ENCODE peak calls at places on chromosomes 12 and 14, in four cellular contexts. J is GM12878, Y is HepG2, I is K562. X is an unnamed sample.

GRCh38 chr12:40063424-40063823 is 42.5 kb downstream of the SLC2A13 start:
- DNase-seq in I (no peak), J (no peak), Y (no peak), X (no peak)

GRCh38 chr12:108653082-108653516 is 19.4 kb upstream of the SELPLG start:
- DNase-seq in J (no peak), I (no peak), Y (no peak), X (no peak)

GRCh38 chr14:86022031-86022629 is 492.2 kb downstream of the FLRT2 start:
- DNase-seq in I (no peak), Y (no peak), J (no peak), X (no peak)

GRCh38 chr12:119302334-119303132 is 32.0 kb upstream of the CCDC60 start:
- DNase-seq in I (no peak), Y (no peak), J (no peak), X (no peak)

GRCh38 chr12:67452119-67452805 is 183.1 kb downstream of the CAND1 start:
- DNase-seq in I (no peak), Y (no peak), J (peak), X (no peak)

GRCh38 chr14:49769581-49770211 is 1.7 kb downstream of the KLHDC2 start:
- DNase-seq in I (peak), Y (no peak), J (no peak), X (no peak)

GRCh38 chr12:77113971-77114370 is 48.6 kb upstream of the E2F7 start:
- DNase-seq in Y (no peak), J (no peak), I (peak), X (no peak)

GRCh38 chr12:24364921-24365320 is 415.5 kb upstream of the SOX5 start:
- DNase-seq in Y (no peak), I (no peak), J (no peak), X (no peak)

GRCh38 chr12:125983094-125983783 is 918.0 kb downstream of the AACS start:
- DNase-seq in Y (peak), J (no peak), I (peak), X (peak)

GRCh38 chr12:2160043-2160442 is 107.3 kb downstream of the CACNA1C start:
- DNase-seq in I (no peak), J (no peak), Y (no peak), X (no peak)

GRCh38 chr12:129404556-129404955 is 499.3 kb downstream of the TMEM132D start:
- DNase-seq in I (no peak), J (no peak), Y (no peak), X (no peak)

GRCh38 chr12:14698555-14698954 is 2.2 kb upstream of the GUCY2C start:
- DNase-seq in I (no peak), J (no peak), Y (no peak), X (no peak)

GRCh38 chr14:23984891-23985607 is 3.7 kb upstream of the DHRS4L2 start:
- DNase-seq in J (no peak), I (no peak), Y (peak), X (no peak)

GRCh38 chr14:101873401-101873800 is 91.0 kb upstream of the DYNC1H1 start:
- DNase-seq in Y (no peak), I (no peak), J (no peak), X (no peak)

GRCh38 chr12:4051616-4052015 is 178.4 kb upstream of the PARP11 start:
- DNase-seq in J (no peak), Y (no peak), I (no peak), X (no peak)

GRCh38 chr14:34539407-34540180 is at the start of gene EAPP:
- DNase-seq in Y (peak), J (peak), I (peak), X (peak)

GRCh38 chr12:77299001-77299400 is 233.6 kb upstream of the E2F7 start:
- DNase-seq in J (no peak), I (no peak), Y (no peak), X (no peak)

GRCh38 chr12:29901585-29901984 is 117.8 kb upstream of the TMTC1 start:
- DNase-seq in I (no peak), Y (peak), J (no peak), X (no peak)

GRCh38 chr14:102777711-102778615 is 714 bp downstream of the TRAF3 start:
- DNase-seq in Y (no peak), J (no peak), I (peak), X (no peak)

GRCh38 chr12:75315518-75315917 is 14.6 kb downstream of the CAPS2 start:
- DNase-seq in I (no peak), Y (no peak), J (no peak), X (no peak)

GRCh38 chr12:60935981-60936761 is 1324.0 kb upstream of the USP15 start:
- DNase-seq in I (no peak), Y (peak), J (no peak), X (no peak)

GRCh38 chr12:130747867-130748740 is 32.0 kb upstream of the RIMBP2 start:
- DNase-seq in Y (peak), J (no peak), I (peak), X (peak)

GRCh38 chr12:131831021-131831571 is 2.9 kb downstream of the MMP17 start:
- DNase-seq in Y (no peak), J (no peak), I (no peak), X (no peak)

GRCh38 chr12:120090626-120091295 is 25.8 kb downstream of the RAB35 start:
- DNase-seq in Y (no peak), J (no peak), I (no peak), X (no peak)

GRCh38 chr14:53304726-53305381 is 151.7 kb upstream of the DDHD1 start:
- DNase-seq in I (no peak), Y (no peak), J (no peak), X (no peak)

GRCh38 chr14:24132061-24132685 is 1.7 kb downstream of the FITM1 start:
- DNase-seq in I (no peak), Y (no peak), J (no peak), X (no peak)

GRCh38 chr12:110424237-110424636 is 20.7 kb upstream of the ANAPC7 start:
- DNase-seq in Y (no peak), I (no peak), J (no peak), X (no peak)

GRCh38 chr14:102922490-102923200 is at the start of gene AMN:
- DNase-seq in Y (peak), J (no peak), I (peak), X (no peak)

GRCh38 chr12:58140395-58140794 is 199.0 kb downstream of the ATP23 start:
- DNase-seq in I (no peak), J (no peak), Y (no peak), X (no peak)

GRCh38 chr12:107459649-107460048 is 225.9 kb upstream of the PWP1 start:
- DNase-seq in Y (no peak), J (no peak), I (no peak), X (no peak)

GRCh38 chr12:121789233-121789781 is 4.2 kb downstream of the RHOF start:
- DNase-seq in Y (no peak), I (no peak), J (no peak), X (no peak)

GRCh38 chr12:121784460-121784859 is 9.0 kb downstream of the RHOF start:
- DNase-seq in I (no peak), J (no peak), Y (no peak), X (no peak)

GRCh38 chr12:121786441-121786825 is 7.1 kb downstream of the RHOF start:
- DNase-seq in I (no peak), J (no peak), Y (peak), X (no peak)

GRCh38 chr12:121788176-121788818 is 5.2 kb downstream of the RHOF start:
- DNase-seq in I (no peak), J (no peak), Y (no peak), X (no peak)

DNA sequence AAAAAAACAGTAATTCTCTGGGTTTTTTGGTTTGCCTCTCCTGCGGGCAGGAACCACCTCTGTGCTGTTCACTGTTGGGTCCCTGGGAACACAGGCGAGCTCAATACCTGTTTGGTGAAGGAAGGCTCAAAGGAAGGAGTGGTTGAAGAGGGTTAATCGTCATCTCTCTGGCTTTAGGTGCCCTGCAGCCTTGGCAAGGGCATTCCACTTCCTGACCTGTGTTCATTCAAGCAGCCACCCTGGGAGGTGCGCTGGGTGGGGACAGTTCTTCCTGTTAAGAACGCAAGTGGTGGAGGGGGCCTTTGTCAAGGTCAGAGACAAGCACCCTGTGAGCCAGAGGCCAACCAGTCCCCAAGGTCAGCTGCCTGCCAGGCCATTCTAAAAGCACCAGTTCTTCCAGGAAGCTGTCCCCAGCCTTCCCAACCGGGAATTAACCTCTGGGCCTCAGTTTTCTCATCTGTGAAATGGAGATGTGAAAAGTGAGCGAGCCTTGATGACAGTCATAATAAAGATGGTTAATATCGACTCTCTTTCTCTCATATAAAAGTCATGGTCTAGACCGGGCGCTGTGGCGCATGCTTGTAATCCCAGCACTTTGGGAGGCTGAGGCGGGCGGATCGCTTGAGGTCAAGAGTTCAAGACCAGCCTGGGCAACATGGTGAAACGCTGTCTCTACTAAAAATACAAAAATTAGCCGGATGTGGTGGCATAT is 6.3 kb downstream of the RHOF start:
- DNase-seq in J (no peak), Y (no peak), I (no peak), X (no peak)
- TF ChIP-seq BHLHE40 in J (no peak), Y (no peak), I (no peak), X (no peak)

DNA sequence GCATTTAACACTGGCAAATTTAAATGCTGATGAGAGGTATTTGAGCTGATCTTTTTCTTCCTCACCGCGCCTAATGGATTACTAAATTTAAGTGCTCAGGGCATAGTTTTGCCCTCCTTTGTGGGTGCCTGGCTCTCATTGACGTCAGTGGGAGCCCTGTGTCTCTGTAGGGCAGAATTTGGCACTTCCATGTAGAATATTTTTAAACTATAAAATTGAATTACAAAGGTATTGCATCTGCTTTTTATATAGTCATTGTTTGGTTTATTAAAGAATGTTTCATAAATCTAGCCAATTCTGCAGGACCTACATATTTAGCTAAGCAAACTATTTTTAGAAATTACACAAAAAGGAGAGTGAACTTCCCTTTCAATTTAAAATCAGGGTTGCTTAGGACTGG is 444.8 kb downstream of the AEBP2 start:
- DNase-seq in I (no peak), Y (no peak), J (no peak), X (no peak)
- TF ChIP-seq SP1 in I (no peak), Y (no peak), J (no peak), X (no peak)

DNA sequence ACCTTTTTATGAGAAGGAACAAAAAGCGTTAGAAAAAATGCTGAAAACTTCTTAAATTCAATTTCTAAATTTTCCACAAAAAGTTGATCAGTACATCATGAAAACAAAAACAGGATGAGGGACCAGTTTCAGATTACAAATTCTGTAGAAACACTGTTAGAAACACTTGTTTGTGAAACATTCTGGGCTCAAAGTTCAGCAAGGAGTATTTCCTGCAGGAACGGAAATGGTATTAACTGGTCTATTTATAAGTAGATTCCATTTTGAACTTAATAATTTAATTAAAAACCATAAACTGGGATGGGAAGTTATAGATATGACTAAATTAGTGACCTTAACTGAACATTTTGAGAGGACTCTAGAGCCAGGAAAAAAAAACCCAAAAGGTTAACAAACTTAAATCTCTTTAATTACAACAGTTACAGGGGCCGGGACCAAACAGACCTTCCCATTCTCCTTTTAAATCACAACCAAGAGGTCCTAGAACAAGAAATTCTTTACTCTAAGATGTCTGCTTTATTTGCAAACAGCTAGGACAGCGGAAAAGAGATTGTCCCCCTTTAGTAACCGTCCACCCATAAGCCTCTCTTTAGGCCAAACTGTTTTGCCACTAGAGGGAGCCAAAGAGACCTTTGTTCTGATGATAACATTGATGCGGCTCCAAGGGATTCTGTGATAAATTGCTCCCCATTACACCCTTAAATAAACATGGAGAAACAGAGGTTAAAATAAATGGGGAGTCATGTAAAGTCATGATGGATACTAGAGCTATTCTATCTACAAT is 69.0 kb upstream of the RERGL start:
- DNase-seq in J (no peak), Y (peak), I (peak), X (peak)
- TF ChIP-seq FOXM1 in J (no peak), Y (no peak), I (no peak), X (no peak)

GRCh38 chr12:50032516-50033316 is 7.4 kb upstream of the RACGAP1 start:
- DNase-seq in I (no peak), Y (no peak), J (no peak), X (no peak)
- TF ChIP-seq BHLHE40 in I (no peak), Y (no peak), J (no peak), X (no peak)

GRCh38 chr14:58770501-58770982 is 132.8 kb downstream of the DACT1 start:
- DNase-seq in Y (no peak), J (no peak), I (no peak), X (no peak)
- TF ChIP-seq SP1 in Y (no peak), J (no peak), I (no peak), X (no peak)

DNA sequence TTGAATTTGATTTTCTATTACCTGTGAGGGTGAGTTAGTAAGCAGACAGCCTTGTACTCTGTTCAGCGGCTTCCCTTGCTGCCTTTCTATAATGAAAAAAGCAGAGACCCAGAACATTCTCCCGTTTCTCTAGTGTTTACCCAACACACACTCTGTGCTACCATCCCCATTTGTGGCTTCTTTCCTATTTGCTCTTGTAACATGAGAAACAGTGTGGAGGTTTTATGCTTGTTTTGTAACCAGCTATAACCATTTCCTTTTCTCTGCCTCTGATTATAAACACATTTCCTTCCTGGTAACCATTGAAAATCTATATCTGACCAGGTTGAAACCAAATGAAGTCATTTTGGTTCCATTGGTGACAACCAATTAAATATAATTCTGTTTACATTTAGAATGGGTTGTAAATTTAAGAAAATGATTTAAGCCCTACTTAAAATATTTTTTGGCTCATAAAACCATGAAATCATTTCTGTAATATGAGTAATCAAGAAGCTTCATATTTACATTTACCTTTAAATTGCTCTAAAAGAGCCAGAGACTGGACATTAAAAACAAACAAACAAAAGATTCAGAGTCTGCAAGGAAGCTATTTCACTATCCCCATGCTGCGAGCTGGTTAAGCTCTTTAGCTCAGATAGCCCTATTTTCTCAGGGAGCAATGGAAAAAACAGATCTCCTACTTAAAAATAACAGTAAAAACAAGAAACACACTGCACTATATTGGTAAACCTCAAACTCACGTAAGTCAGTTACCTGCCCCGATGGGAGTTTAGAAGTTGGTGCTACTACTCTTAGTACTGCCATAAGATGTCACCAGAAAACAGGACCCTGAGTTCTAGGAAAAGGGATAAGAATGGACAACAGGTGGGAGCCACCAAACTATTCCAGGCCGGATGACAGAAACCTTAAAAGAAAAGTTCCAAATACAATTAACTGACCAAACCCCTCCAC is 206.5 kb upstream of the EEA1 start:
- DNase-seq in I (no peak), J (no peak), Y (peak), X (no peak)
- TF ChIP-seq FOXM1 in I (no peak), J (peak), Y (no peak), X (no peak)

GRCh38 chr14:93044601-93045000 is 71.1 kb downstream of the ITPK1 start:
- DNase-seq in J (no peak), I (peak), Y (no peak), X (no peak)
- TF ChIP-seq BHLHE40 in J (no peak), I (no peak), Y (no peak), X (no peak)

DNA sequence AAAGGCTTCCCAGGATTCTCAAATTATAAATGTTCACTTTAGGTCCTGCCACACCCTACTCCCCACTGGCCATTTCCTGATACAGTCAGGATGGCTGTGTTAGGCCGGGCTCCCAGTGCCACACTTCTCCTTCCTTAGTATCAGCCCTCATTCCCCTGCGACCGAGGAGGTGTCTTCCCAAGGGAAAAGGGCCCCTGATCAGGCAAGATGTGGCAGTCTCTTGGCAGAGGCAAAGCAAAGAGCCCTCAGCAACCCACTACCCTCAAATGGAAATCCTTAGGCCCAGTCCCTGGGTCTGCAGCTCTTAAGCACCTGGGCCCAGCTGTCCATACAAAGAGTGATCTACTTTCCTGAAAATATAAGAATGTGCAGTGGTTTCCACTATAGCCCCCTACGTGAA is 96.5 kb upstream of the VASH1 start:
- DNase-seq in I (no peak), J (no peak), Y (no peak), X (no peak)
- TF ChIP-seq SP1 in I (no peak), J (no peak), Y (no peak), X (no peak)

GRCh38 chr12:41709012-41709411 is 435.7 kb downstream of the GXYLT1 start:
- DNase-seq in Y (no peak), I (no peak), J (no peak), X (no peak)
- TF ChIP-seq FOXM1 in Y (no peak), I (no peak), J (no peak), X (no peak)

GRCh38 chr12:86376052-86376451 is 119.9 kb upstream of the MGAT4C start:
- DNase-seq in I (no peak), J (no peak), Y (peak), X (peak)
- TF ChIP-seq BHLHE40 in I (no peak), J (no peak), Y (no peak), X (no peak)